ENCODE peak calls at places on chromosome 3, in six cellular contexts. F, N, S, L, I and Q are unnamed samples.
A peak's percentile ranks its signal among the peaks of the same experiment; 100 is the strongest.

GRCh38 chr3:85821130-85821756 is 862.5 kb downstream of the CADM2 start:
- DNase-seq in S (no peak), L (peak; percentile 64), I (no peak), N (no peak), F (no peak), Q (peak; percentile 1)

GRCh38 chr3:197542741-197543454 is 12.9 kb downstream of the BDH1 start:
- DNase-seq in I (no peak), F (no peak), L (no peak), N (no peak), S (no peak), Q (no peak)

GRCh38 chr3:182704926-182705325 is 88.4 kb upstream of the ATP11B start:
- DNase-seq in N (no peak), L (peak; percentile 22), I (no peak), S (no peak), F (no peak), Q (no peak)

GRCh38 chr3:137761563-137762503 is 2.3 kb upstream of the SOX14 start:
- DNase-seq in F (no peak), I (no peak), L (peak; percentile 68), N (no peak), S (no peak), Q (no peak)

GRCh38 chr3:128489860-128490649 is 2.9 kb downstream of the GATA2 start:
- DNase-seq in N (peak; percentile 78), L (peak; percentile 85), I (no peak), S (no peak), F (peak; percentile 73), Q (peak; percentile 55)

GRCh38 chr3:129597087-129597791 is 9.2 kb downstream of the PLXND1 start:
- DNase-seq in F (peak; percentile 50), L (no peak), N (no peak), S (no peak), I (peak; percentile 43), Q (no peak)

GRCh38 chr3:72797773-72798543 is 50.3 kb downstream of the SHQ1 start:
- DNase-seq in N (peak; percentile 70), F (peak; percentile 45), S (no peak), L (peak; percentile 86), I (no peak), Q (peak; percentile 53)

GRCh38 chr3:194871143-194871863 is 185.6 kb downstream of the FAM43A start:
- DNase-seq in F (peak; percentile 85), L (peak; percentile 99), S (peak; percentile 52), N (no peak), I (no peak), Q (peak; percentile 85)

GRCh38 chr3:78873641-78874040 is 894.2 kb downstream of the ROBO1 start:
- DNase-seq in F (no peak), S (no peak), I (no peak), L (no peak), N (no peak), Q (peak; percentile 27)

GRCh38 chr3:197912770-197913476 is 37.1 kb upstream of the RPL35A start:
- DNase-seq in I (no peak), L (no peak), S (no peak), N (no peak), F (no peak), Q (peak; percentile 55)

GRCh38 chr3:81443948-81444347 is 317.5 kb downstream of the GBE1 start:
- DNase-seq in F (no peak), I (no peak), L (no peak), S (no peak), N (no peak), Q (peak; percentile 86)

GRCh38 chr3:85533586-85533985 is 574.8 kb downstream of the CADM2 start:
- DNase-seq in F (no peak), N (no peak), S (no peak), I (no peak), L (peak; percentile 59), Q (no peak)

GRCh38 chr3:50226888-50227389 is 9.1 kb upstream of the GNAI2 start:
- DNase-seq in N (no peak), S (peak; percentile 43), L (peak; percentile 70), F (peak; percentile 43), I (peak; percentile 70), Q (peak; percentile 38)

GRCh38 chr3:4886448-4886847 is 92.8 kb upstream of the BHLHE40 start:
- DNase-seq in F (no peak), I (no peak), N (no peak), S (no peak), L (no peak), Q (no peak)

GRCh38 chr3:139540686-139541085 is 1.1 kb upstream of the RBP1 start:
- DNase-seq in N (no peak), I (no peak), L (peak; percentile 64), F (no peak), S (no peak), Q (no peak)

GRCh38 chr3:79467721-79468120 is 300.1 kb downstream of the ROBO1 start:
- DNase-seq in S (no peak), I (no peak), N (no peak), F (peak; percentile 2), L (no peak), Q (no peak)

GRCh38 chr3:77014236-77014635 is 25.7 kb upstream of the ROBO2 start:
- DNase-seq in N (no peak), S (no peak), L (no peak), I (no peak), F (no peak), Q (no peak)

GRCh38 chr3:188834349-188834748 is 337.4 kb upstream of the TPRG1 start:
- DNase-seq in L (no peak), I (no peak), F (no peak), S (no peak), N (no peak), Q (no peak)

GRCh38 chr3:141646760-141647561 is 91.1 kb upstream of the RNF7 start:
- DNase-seq in L (peak; percentile 68), S (no peak), F (peak; percentile 80), I (no peak), N (peak; percentile 16), Q (peak; percentile 78)

GRCh38 chr3:17065315-17065714 is 180.6 kb downstream of the PLCL2 start:
- DNase-seq in L (no peak), S (no peak), N (peak; percentile 51), F (no peak), I (no peak), Q (no peak)

GRCh38 chr3:171753665-171754408 is 56.4 kb downstream of the PLD1 start:
- DNase-seq in F (no peak), S (no peak), L (peak; percentile 75), N (no peak), I (no peak), Q (peak; percentile 55)

GRCh38 chr3:17928502-17929145 is 186.2 kb upstream of the TBC1D5 start:
- DNase-seq in F (no peak), N (no peak), I (no peak), L (no peak), S (no peak), Q (no peak)

GRCh38 chr3:102037791-102038190 is 188.5 kb downstream of the NFKBIZ start:
- DNase-seq in I (no peak), L (no peak), F (no peak), S (no peak), N (no peak), Q (no peak)

GRCh38 chr3:170154084-170154483 is 27.4 kb downstream of the PHC3 start:
- DNase-seq in N (no peak), F (no peak), S (no peak), L (no peak), I (no peak), Q (peak; percentile 20)

GRCh38 chr3:195855471-195856409 is 44.0 kb upstream of the MUC4 start:
- DNase-seq in N (no peak), L (no peak), I (no peak), S (no peak), F (no peak), Q (no peak)

GRCh38 chr3:172103724-172104123 is 64.3 kb downstream of the FNDC3B start:
- DNase-seq in L (peak; percentile 71), N (no peak), I (no peak), S (no peak), F (no peak), Q (peak; percentile 73)

GRCh38 chr3:115974940-115975339 is 351.6 kb downstream of the GAP43 start:
- DNase-seq in F (no peak), S (no peak), I (no peak), N (no peak), L (no peak), Q (no peak)

GRCh38 chr3:125587039-125587664 is 8.1 kb downstream of the OSBPL11 start:
- DNase-seq in L (no peak), F (no peak), S (no peak), I (no peak), N (no peak), Q (peak; percentile 50)

GRCh38 chr3:112746675-112747276 is 99.9 kb downstream of the CD200R1L start:
- DNase-seq in I (no peak), F (no peak), N (no peak), L (no peak), S (no peak), Q (peak; percentile 89)

GRCh38 chr3:58801541-58801940 is 135.0 kb upstream of the FAM3D start:
- DNase-seq in N (no peak), L (no peak), F (no peak), S (no peak), I (no peak), Q (no peak)

GRCh38 chr3:81816473-81817260 is 55.2 kb upstream of the GBE1 start:
- DNase-seq in L (no peak), N (no peak), S (no peak), F (no peak), I (no peak), Q (peak; percentile 22)

GRCh38 chr3:4520013-4520881 is 27.1 kb downstream of the ITPR1 start:
- DNase-seq in N (no peak), L (no peak), I (no peak), S (no peak), F (no peak), Q (no peak)

GRCh38 chr3:98901032-98901464 is 447 bp downstream of the DCBLD2 start:
- DNase-seq in L (peak; percentile 76), N (peak; percentile 51), I (peak; percentile 62), F (peak; percentile 66), S (no peak), Q (peak; percentile 56)

GRCh38 chr3:180036678-180037455 is at the start of gene PEX5L:
- DNase-seq in L (peak; percentile 93), F (peak; percentile 59), N (peak; percentile 96), I (peak; percentile 62), S (no peak), Q (peak; percentile 42)

GRCh38 chr3:152268501-152269422 is at the start of gene MBNL1:
- DNase-seq in S (peak; percentile 84), N (peak; percentile 89), L (peak; percentile 77), F (peak; percentile 89), I (peak; percentile 81), Q (peak; percentile 87)

GRCh38 chr3:147493065-147493464 is 83.9 kb downstream of the ZIC1 start:
- DNase-seq in N (no peak), I (no peak), S (no peak), F (no peak), L (no peak), Q (no peak)

GRCh38 chr3:58025824-58026579 is 17.8 kb downstream of the FLNB start:
- DNase-seq in I (no peak), F (peak; percentile 81), L (peak; percentile 84), N (peak; percentile 77), S (no peak), Q (peak; percentile 73)

GRCh38 chr3:124492824-124493223 is 237.4 kb upstream of the UMPS start:
- DNase-seq in L (peak; percentile 43), N (peak; percentile 17), I (no peak), F (peak; percentile 66), S (no peak), Q (peak; percentile 21)